ENCODE peak calls at places on chromosomes 5 and 9, in ten cellular contexts. One of them, this sample, is unnamed.
A peak's percentile ranks its signal among the peaks of the same experiment; 100 is the strongest.

GRCh38 chr5:6861667-6862066 is 148.4 kb downstream of the TENT4A start:
- DNase-seq in A549: no peak
- DNase-seq in transverse colon: no peak
- DNase-seq in stomach: no peak
- DNase-seq in H1: no peak
- DNase-seq in tibial nerve: no peak
- DNase-seq in GM12878: no peak
- DNase-seq in suprapubic skin: no peak
- DNase-seq in K562: no peak
- DNase-seq in sigmoid colon: no peak
- DNase-seq in this sample: no peak

GRCh38 chr5:91591076-91591475 is 208.0 kb upstream of the ARRDC3 start:
- DNase-seq in A549: no peak
- DNase-seq in transverse colon: no peak
- DNase-seq in stomach: no peak
- DNase-seq in H1: no peak
- DNase-seq in tibial nerve: no peak
- DNase-seq in GM12878: no peak
- DNase-seq in suprapubic skin: no peak
- DNase-seq in K562: no peak
- DNase-seq in sigmoid colon: no peak
- DNase-seq in this sample: no peak

GRCh38 chr5:76953551-76954382 is 922 bp downstream of the CRHBP start:
- DNase-seq in A549: no peak
- DNase-seq in transverse colon: no peak
- DNase-seq in stomach: no peak
- DNase-seq in H1: no peak
- DNase-seq in tibial nerve: no peak
- DNase-seq in GM12878: no peak
- DNase-seq in suprapubic skin: no peak
- DNase-seq in K562: no peak
- DNase-seq in sigmoid colon: no peak
- DNase-seq in this sample: no peak

GRCh38 chr5:14557840-14558239 is 23.8 kb upstream of the OTULINL start:
- DNase-seq in A549: no peak
- DNase-seq in transverse colon: no peak
- DNase-seq in stomach: no peak
- DNase-seq in H1: no peak
- DNase-seq in tibial nerve: no peak
- DNase-seq in GM12878: no peak
- DNase-seq in suprapubic skin: no peak
- DNase-seq in K562: no peak
- DNase-seq in sigmoid colon: no peak
- DNase-seq in this sample: no peak

GRCh38 chr5:11912-12311 is 80.1 kb upstream of the PLEKHG4B start:
- DNase-seq in A549: no peak
- DNase-seq in transverse colon: no peak
- DNase-seq in stomach: no peak
- DNase-seq in H1: no peak
- DNase-seq in tibial nerve: no peak
- DNase-seq in GM12878: no peak
- DNase-seq in suprapubic skin: no peak
- DNase-seq in K562: no peak
- DNase-seq in sigmoid colon: no peak
- DNase-seq in this sample: peak; percentile 20

GRCh38 chr9:4297795-4298254 is 2.0 kb downstream of the GLIS3 start:
- DNase-seq in A549: peak; percentile 28
- DNase-seq in transverse colon: peak; percentile 67
- DNase-seq in stomach: peak; percentile 58
- DNase-seq in H1: no peak
- DNase-seq in tibial nerve: peak; percentile 16
- DNase-seq in GM12878: no peak
- DNase-seq in suprapubic skin: peak; percentile 80
- DNase-seq in K562: peak; percentile 4
- DNase-seq in sigmoid colon: peak; percentile 88
- DNase-seq in this sample: peak; percentile 86

GRCh38 chr9:111161015-111161415 is 122.7 kb upstream of the LPAR1 start:
- DNase-seq in A549: no peak
- DNase-seq in transverse colon: no peak
- DNase-seq in stomach: no peak
- DNase-seq in H1: no peak
- DNase-seq in tibial nerve: no peak
- DNase-seq in GM12878: no peak
- DNase-seq in suprapubic skin: no peak
- DNase-seq in K562: no peak
- DNase-seq in sigmoid colon: no peak
- DNase-seq in this sample: no peak

GRCh38 chr9:107174441-107174840 is 108.6 kb upstream of the RAD23B start:
- DNase-seq in A549: no peak
- DNase-seq in transverse colon: no peak
- DNase-seq in stomach: no peak
- DNase-seq in H1: no peak
- DNase-seq in tibial nerve: no peak
- DNase-seq in GM12878: no peak
- DNase-seq in suprapubic skin: no peak
- DNase-seq in K562: no peak
- DNase-seq in sigmoid colon: no peak
- DNase-seq in this sample: no peak

GRCh38 chr9:129491486-129491855 is 129.4 kb downstream of the C9orf50 start:
- DNase-seq in A549: no peak
- DNase-seq in transverse colon: peak; percentile 56
- DNase-seq in stomach: peak; percentile 78
- DNase-seq in H1: no peak
- DNase-seq in tibial nerve: no peak
- DNase-seq in GM12878: no peak
- DNase-seq in suprapubic skin: no peak
- DNase-seq in K562: no peak
- DNase-seq in sigmoid colon: peak; percentile 93
- DNase-seq in this sample: no peak

GRCh38 chr5:98341711-98342042 is 431.8 kb upstream of the RGMB start:
- DNase-seq in A549: no peak
- DNase-seq in transverse colon: no peak
- DNase-seq in stomach: no peak
- DNase-seq in H1: no peak
- DNase-seq in tibial nerve: no peak
- DNase-seq in GM12878: no peak
- DNase-seq in suprapubic skin: no peak
- DNase-seq in K562: no peak
- DNase-seq in sigmoid colon: no peak
- DNase-seq in this sample: no peak

GRCh38 chr5:167802755-167803431 is 488.6 kb upstream of the WWC1 start:
- DNase-seq in A549: no peak
- DNase-seq in transverse colon: no peak
- DNase-seq in stomach: no peak
- DNase-seq in H1: peak; percentile 27
- DNase-seq in tibial nerve: no peak
- DNase-seq in GM12878: no peak
- DNase-seq in suprapubic skin: no peak
- DNase-seq in K562: no peak
- DNase-seq in sigmoid colon: no peak
- DNase-seq in this sample: no peak

GRCh38 chr5:41707853-41708603 is 162.2 kb downstream of the OXCT1 start:
- DNase-seq in A549: peak; percentile 2
- DNase-seq in transverse colon: no peak
- DNase-seq in stomach: no peak
- DNase-seq in H1: no peak
- DNase-seq in tibial nerve: no peak
- DNase-seq in GM12878: no peak
- DNase-seq in suprapubic skin: no peak
- DNase-seq in K562: peak; percentile 31
- DNase-seq in sigmoid colon: no peak
- DNase-seq in this sample: no peak

GRCh38 chr5:14902826-14903560 is 31.4 kb upstream of the ANKH start:
- DNase-seq in A549: no peak
- DNase-seq in transverse colon: no peak
- DNase-seq in stomach: no peak
- DNase-seq in H1: no peak
- DNase-seq in tibial nerve: no peak
- DNase-seq in GM12878: no peak
- DNase-seq in suprapubic skin: no peak
- DNase-seq in K562: no peak
- DNase-seq in sigmoid colon: no peak
- DNase-seq in this sample: no peak

GRCh38 chr5:122291000-122291592 is 20.9 kb upstream of the SNCAIP start:
- DNase-seq in A549: no peak
- DNase-seq in transverse colon: no peak
- DNase-seq in stomach: no peak
- DNase-seq in H1: no peak
- DNase-seq in tibial nerve: no peak
- DNase-seq in GM12878: no peak
- DNase-seq in suprapubic skin: no peak
- DNase-seq in K562: no peak
- DNase-seq in sigmoid colon: no peak
- DNase-seq in this sample: no peak

GRCh38 chr5:160311491-160312138 is 749 bp downstream of the CCNJL start:
- DNase-seq in A549: no peak
- DNase-seq in transverse colon: no peak
- DNase-seq in stomach: no peak
- DNase-seq in H1: no peak
- DNase-seq in tibial nerve: no peak
- DNase-seq in GM12878: no peak
- DNase-seq in suprapubic skin: no peak
- DNase-seq in K562: no peak
- DNase-seq in sigmoid colon: no peak
- DNase-seq in this sample: peak; percentile 53
- H3K4me3 ChIP-seq in A549: peak overlapping the region; percentile 80
- H3K4me3 ChIP-seq in transverse colon: peak overlapping the region; percentile 57
- H3K4me3 ChIP-seq in stomach: peak overlapping the region; percentile 65
- H3K4me3 ChIP-seq in H1: peak overlapping the region; percentile 93
- H3K4me3 ChIP-seq in tibial nerve: peak overlapping the region; percentile 49
- H3K4me3 ChIP-seq in GM12878: peak overlapping the region; percentile 61
- H3K4me3 ChIP-seq in suprapubic skin: peak overlapping the region; percentile 69
- H3K4me3 ChIP-seq in K562: no peak overlapping the region
- H3K4me3 ChIP-seq in sigmoid colon: peak overlapping the region; percentile 59
- H3K4me3 ChIP-seq in this sample: peak overlapping the region; percentile 50

GRCh38 chr9:37922391-37923120 is 18.6 kb upstream of the SLC25A51 start:
- DNase-seq in A549: no peak
- DNase-seq in transverse colon: no peak
- DNase-seq in stomach: no peak
- DNase-seq in H1: no peak
- DNase-seq in tibial nerve: no peak
- DNase-seq in GM12878: no peak
- DNase-seq in suprapubic skin: no peak
- DNase-seq in K562: no peak
- DNase-seq in sigmoid colon: peak; percentile 56
- DNase-seq in this sample: no peak
- TF ChIP-seq EP300 in A549: no peak
- TF ChIP-seq EP300 in transverse colon: no peak
- TF ChIP-seq EP300 in stomach: no peak
- TF ChIP-seq EP300 in H1: no peak
- TF ChIP-seq EP300 in tibial nerve: no peak
- TF ChIP-seq EP300 in GM12878: no peak
- TF ChIP-seq EP300 in suprapubic skin: no peak
- TF ChIP-seq EP300 in K562: no peak
- TF ChIP-seq EP300 in sigmoid colon: no peak
- TF ChIP-seq EP300 in this sample: no peak

DNA sequence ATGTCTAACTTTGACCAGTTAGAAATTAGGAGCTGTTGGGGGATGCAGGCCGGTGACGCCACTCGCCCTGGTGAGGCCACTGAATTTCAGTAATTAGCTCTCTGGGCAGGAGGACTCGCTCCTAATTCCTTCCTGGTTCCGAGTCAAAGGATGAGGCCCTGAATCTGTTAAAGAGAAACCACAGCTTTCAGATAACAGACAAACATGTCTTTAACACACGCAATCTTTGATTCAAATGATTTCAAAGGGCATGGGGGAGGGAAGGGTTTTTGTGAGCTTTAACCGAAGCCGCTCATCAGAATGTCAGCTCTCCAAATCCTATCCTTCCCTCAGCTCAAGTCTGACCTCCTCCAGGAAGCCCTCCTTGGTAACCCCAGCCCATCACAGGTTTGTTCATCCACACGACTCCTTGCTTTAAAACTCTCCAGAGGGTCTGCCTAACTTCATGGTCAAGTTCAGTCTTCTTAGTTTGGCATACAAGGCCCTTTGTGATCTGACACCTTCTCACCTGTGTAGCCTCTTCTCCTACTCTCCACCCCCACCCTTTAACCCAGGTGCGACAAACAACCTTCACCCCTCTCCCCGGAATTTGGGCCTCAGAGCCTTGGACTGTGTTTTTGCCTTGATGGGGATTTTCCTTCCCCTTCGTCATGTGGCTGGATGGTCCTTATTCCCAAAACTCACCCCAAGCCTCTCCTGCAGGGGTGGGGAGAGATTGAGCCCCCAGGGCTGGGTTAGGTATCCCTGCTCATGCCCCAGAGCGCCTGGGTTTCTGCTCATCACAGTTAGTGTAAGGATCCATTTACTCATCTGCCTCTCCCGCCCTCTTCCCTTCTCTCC is 13.6 kb upstream of the PHF19 start:
- DNase-seq in A549: no peak
- DNase-seq in transverse colon: no peak
- DNase-seq in stomach: no peak
- DNase-seq in H1: no peak
- DNase-seq in tibial nerve: no peak
- DNase-seq in GM12878: no peak
- DNase-seq in suprapubic skin: no peak
- DNase-seq in K562: no peak
- DNase-seq in sigmoid colon: peak; percentile 79
- DNase-seq in this sample: no peak
- H3K4me3 ChIP-seq in A549: no peak overlapping the region
- H3K4me3 ChIP-seq in transverse colon: no peak overlapping the region
- H3K4me3 ChIP-seq in stomach: no peak overlapping the region
- H3K4me3 ChIP-seq in H1: no peak overlapping the region
- H3K4me3 ChIP-seq in tibial nerve: no peak overlapping the region
- H3K4me3 ChIP-seq in GM12878: no peak overlapping the region
- H3K4me3 ChIP-seq in suprapubic skin: no peak overlapping the region
- H3K4me3 ChIP-seq in K562: no peak overlapping the region
- H3K4me3 ChIP-seq in sigmoid colon: no peak overlapping the region
- H3K4me3 ChIP-seq in this sample: no peak overlapping the region

GRCh38 chr5:32109236-32109635 is 64.9 kb downstream of the GOLPH3 start:
- DNase-seq in A549: no peak
- DNase-seq in transverse colon: no peak
- DNase-seq in stomach: no peak
- DNase-seq in H1: no peak
- DNase-seq in tibial nerve: no peak
- DNase-seq in GM12878: no peak
- DNase-seq in suprapubic skin: no peak
- DNase-seq in K562: no peak
- DNase-seq in sigmoid colon: no peak
- DNase-seq in this sample: no peak

GRCh38 chr5:32110081-32110696 is 63.9 kb downstream of the GOLPH3 start:
- DNase-seq in A549: no peak
- DNase-seq in transverse colon: no peak
- DNase-seq in stomach: no peak
- DNase-seq in H1: no peak
- DNase-seq in tibial nerve: no peak
- DNase-seq in GM12878: no peak
- DNase-seq in suprapubic skin: no peak
- DNase-seq in K562: no peak
- DNase-seq in sigmoid colon: no peak
- DNase-seq in this sample: no peak

GRCh38 chr5:32103521-32103920 is 70.6 kb downstream of the GOLPH3 start:
- DNase-seq in A549: no peak
- DNase-seq in transverse colon: no peak
- DNase-seq in stomach: no peak
- DNase-seq in H1: no peak
- DNase-seq in tibial nerve: no peak
- DNase-seq in GM12878: no peak
- DNase-seq in suprapubic skin: no peak
- DNase-seq in K562: no peak
- DNase-seq in sigmoid colon: no peak
- DNase-seq in this sample: no peak

GRCh38 chr5:32108167-32108566 is 66.0 kb downstream of the GOLPH3 start:
- DNase-seq in A549: no peak
- DNase-seq in transverse colon: no peak
- DNase-seq in stomach: no peak
- DNase-seq in H1: no peak
- DNase-seq in tibial nerve: no peak
- DNase-seq in GM12878: no peak
- DNase-seq in suprapubic skin: no peak
- DNase-seq in K562: no peak
- DNase-seq in sigmoid colon: no peak
- DNase-seq in this sample: no peak

GRCh38 chr5:32107291-32107690 is 66.8 kb downstream of the GOLPH3 start:
- DNase-seq in A549: no peak
- DNase-seq in transverse colon: no peak
- DNase-seq in stomach: no peak
- DNase-seq in H1: no peak
- DNase-seq in tibial nerve: no peak
- DNase-seq in GM12878: no peak
- DNase-seq in suprapubic skin: no peak
- DNase-seq in K562: no peak
- DNase-seq in sigmoid colon: no peak
- DNase-seq in this sample: no peak
- TF ChIP-seq EP300 in A549: no peak
- TF ChIP-seq EP300 in transverse colon: no peak
- TF ChIP-seq EP300 in stomach: no peak
- TF ChIP-seq EP300 in H1: no peak
- TF ChIP-seq EP300 in tibial nerve: no peak
- TF ChIP-seq EP300 in GM12878: no peak
- TF ChIP-seq EP300 in suprapubic skin: no peak
- TF ChIP-seq EP300 in K562: no peak
- TF ChIP-seq EP300 in sigmoid colon: no peak
- TF ChIP-seq EP300 in this sample: no peak

This sample was measured in ovary.